ENCODE peak calls at places on chromosomes 3 and 15, in eight cellular contexts. P is tibial nerve, F is heart left ventricle, B is right lobe of liver, K is breast epithelium, Q is prostate gland, S is HCT116, W is uterus. D is an unnamed sample.

GRCh38 chr15:98896802-98897732 is 110.5 kb downstream of the PGPEP1L start:
- DNase-seq in P (no peak), F (no peak), B (no peak), K (no peak), Q (peak), S (peak), W (peak), D (no peak)

GRCh38 chr3:138188013-138188352 is 882 bp downstream of the ARMC8 start:
- DNase-seq in P (no peak), F (no peak), B (no peak), K (no peak), Q (no peak), S (no peak), W (peak), D (peak)

GRCh38 chr15:96273317-96274086 is 57.0 kb upstream of the NR2F2 start:
- DNase-seq in P (no peak), F (no peak), B (no peak), K (no peak), Q (no peak), S (peak), W (no peak), D (peak)

GRCh38 chr3:56119575-56120349 is 348.5 kb downstream of the ERC2 start:
- DNase-seq in P (peak), F (peak), B (no peak), K (no peak), Q (no peak), S (no peak), W (no peak), D (no peak)

GRCh38 chr15:67829647-67830504 is 4.6 kb downstream of the SKOR1 start:
- DNase-seq in P (no peak), F (no peak), B (no peak), K (no peak), Q (no peak), S (no peak), W (no peak), D (no peak)

GRCh38 chr15:69793783-69794451 is 303.8 kb downstream of the TLE3 start:
- DNase-seq in P (no peak), F (no peak), B (no peak), K (no peak), Q (no peak), S (no peak), W (no peak), D (no peak)

GRCh38 chr3:61562042-61562809 is 855 bp downstream of the PTPRG start:
- DNase-seq in P (no peak), F (peak), B (peak), K (no peak), Q (peak), S (no peak), W (no peak), D (no peak)

GRCh38 chr3:100465871-100466777 is 26.3 kb upstream of the TMEM45A start:
- DNase-seq in P (no peak), F (no peak), B (no peak), K (no peak), Q (no peak), S (no peak), W (no peak), D (no peak)

GRCh38 chr3:101779808-101780366 is 876 bp downstream of the NXPE3 start:
- DNase-seq in P (peak), F (no peak), B (no peak), K (no peak), Q (no peak), S (no peak), W (no peak), D (peak)

GRCh38 chr3:141231923-141232861 is 567 bp downstream of the PXYLP1 start:
- DNase-seq in P (no peak), F (no peak), B (peak), K (peak), Q (peak), S (no peak), W (peak), D (peak)

GRCh38 chr15:42154576-42155355 is 1.7 kb downstream of the PLA2G4F start:
- DNase-seq in P (no peak), F (no peak), B (no peak), K (peak), Q (peak), S (no peak), W (no peak), D (no peak)

GRCh38 chr15:42155546-42156265 is 730 bp downstream of the PLA2G4F start:
- DNase-seq in P (no peak), F (no peak), B (no peak), K (peak), Q (peak), S (no peak), W (no peak), D (no peak)

GRCh38 chr15:42157981-42158765 is 1.7 kb upstream of the PLA2G4F start:
- DNase-seq in P (no peak), F (no peak), B (no peak), K (no peak), Q (no peak), S (no peak), W (peak), D (no peak)

GRCh38 chr15:42157381-42157780 is 945 bp upstream of the PLA2G4F start:
- DNase-seq in P (no peak), F (no peak), B (no peak), K (no peak), Q (no peak), S (no peak), W (no peak), D (no peak)

DNA sequence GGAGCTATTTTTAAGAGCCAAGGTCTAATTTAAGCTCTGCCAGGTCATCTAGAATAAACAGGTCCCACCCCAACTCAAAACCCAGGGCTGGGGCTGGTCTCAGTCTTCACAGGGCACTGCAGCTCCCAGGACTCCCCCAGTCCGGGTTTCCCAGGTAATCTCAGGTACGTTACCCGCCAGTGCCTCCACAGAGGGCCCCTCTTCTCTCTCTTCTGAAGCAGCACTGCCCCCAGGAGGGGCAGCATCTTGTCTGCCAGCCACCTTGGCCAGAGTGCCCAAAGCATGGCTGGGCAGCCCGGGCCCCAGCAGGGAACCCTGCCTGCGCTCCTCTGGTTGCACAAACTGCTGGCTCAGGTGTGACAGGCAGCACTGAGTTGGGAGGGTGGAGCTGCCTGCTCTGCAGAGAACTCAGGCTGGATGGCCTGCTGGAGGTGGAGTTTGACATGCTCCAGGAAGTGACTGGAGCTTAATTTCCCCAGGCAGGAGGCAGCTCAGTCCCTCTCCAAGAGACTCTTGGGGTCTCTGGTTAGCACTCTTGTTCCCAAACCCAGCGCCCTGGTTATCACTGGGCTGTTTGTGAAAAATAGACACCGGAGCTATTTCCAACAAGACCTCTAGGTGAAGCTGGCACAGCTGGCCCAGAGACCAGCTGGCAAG is at the start of gene PLA2G4F:
- DNase-seq in P (no peak), F (no peak), B (no peak), K (peak), Q (peak), S (no peak), W (no peak), D (no peak)
- TF ChIP-seq POLR2A in P (no peak), F (no peak), B (no peak), K (no peak), Q (peak), S (no peak), W (no peak), D (no peak)

GRCh38 chr3:172708905-172709775 is 1.7 kb downstream of the NCEH1 start:
- DNase-seq in P (no peak), F (no peak), B (no peak), K (no peak), Q (no peak), S (no peak), W (no peak), D (peak)
- TF ChIP-seq POLR2A in P (no peak), F (no peak), B (no peak), K (no peak), Q (no peak), S (no peak), W (no peak), D (no peak)

DNA sequence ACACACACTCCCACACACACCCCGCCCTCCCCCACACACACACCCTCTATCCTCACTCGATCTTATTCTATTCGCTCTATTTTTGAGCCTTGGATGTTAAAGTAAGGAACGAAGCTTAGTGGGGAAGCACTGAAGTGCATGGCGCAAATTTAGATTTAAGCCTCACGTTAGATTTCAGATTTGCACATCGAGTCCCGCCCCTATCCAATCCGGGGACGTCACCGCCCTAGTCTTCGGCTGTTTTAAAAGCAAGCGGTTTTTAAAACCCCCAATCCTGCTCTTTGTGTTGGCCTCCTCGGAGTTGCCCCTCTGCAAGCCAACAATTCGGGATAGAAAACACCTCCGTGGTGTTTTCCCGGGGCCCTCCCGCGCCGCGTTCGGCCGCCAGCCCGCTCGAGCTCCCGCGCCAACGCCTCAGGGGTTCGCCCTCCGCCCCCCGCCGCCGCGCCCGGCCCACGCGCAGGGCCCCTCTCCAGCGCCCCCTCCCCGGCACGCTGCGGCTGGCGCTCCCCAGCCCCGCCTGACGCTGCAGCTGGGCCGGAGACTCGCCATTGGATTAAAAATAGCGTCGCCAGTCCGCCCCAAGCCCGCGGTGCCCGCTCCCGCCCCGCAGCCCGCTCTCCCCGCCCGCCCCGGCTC is at the start of gene USP13:
- DNase-seq in P (no peak), F (peak), B (peak), K (peak), Q (peak), S (peak), W (peak), D (peak)
- TF ChIP-seq POLR2A in P (no peak), F (no peak), B (no peak), K (no peak), Q (no peak), S (peak), W (no peak), D (no peak)

GRCh38 chr15:49830411-49830810 is 209.6 kb downstream of the DTWD1 start:
- DNase-seq in P (no peak), F (no peak), B (no peak), K (no peak), Q (no peak), S (no peak), W (no peak), D (no peak)
- TF ChIP-seq POLR2A in P (no peak), F (no peak), B (no peak), K (no peak), Q (no peak), S (no peak), W (no peak), D (no peak)

GRCh38 chr3:170037463-170038433 is at the start of gene GPR160:
- DNase-seq in P (peak), F (peak), B (peak), K (peak), Q (peak), S (peak), W (peak), D (peak)
- TF ChIP-seq POLR2A in P (no peak), F (peak), B (no peak), K (no peak), Q (no peak), S (no peak), W (no peak), D (no peak)